ENCODE peak calls at places on chromosomes 2 and 18, in four cellular contexts. H is brain pericyte, I is activated T-cell treated with anti-CD3 and anti-CD28 coated beads for 1 hour, U is Caco-2. B is an unnamed sample.
A peak's percentile ranks its signal among the peaks of the same experiment; 100 is the strongest.

GRCh38 chr2:73993799-73994543 is 9.3 kb downstream of the TET3 start:
- DNase-seq in H (no peak), I (no peak), U (no peak), B (no peak)

GRCh38 chr2:70258532-70258875 is 567 bp downstream of the PCYOX1 start:
- DNase-seq in H (peak; percentile 61), I (peak; percentile 3), U (peak; percentile 59), B (peak; percentile 24)

GRCh38 chr18:13447621-13448020 is 229.1 kb downstream of the LDLRAD4 start:
- DNase-seq in H (no peak), I (no peak), U (no peak), B (no peak)

GRCh38 chr2:9820020-9820973 is 23.0 kb upstream of the TAF1B start:
- DNase-seq in H (no peak), I (no peak), U (no peak), B (no peak)

GRCh38 chr2:186426153-186427016 is 59.7 kb upstream of the ZC3H15 start:
- DNase-seq in H (no peak), I (no peak), U (no peak), B (no peak)

GRCh38 chr2:37627715-37628114 is 43.7 kb downstream of the CDC42EP3 start:
- DNase-seq in H (no peak), I (no peak), U (no peak), B (no peak)

GRCh38 chr2:29417630-29418029 is 302.4 kb downstream of the CLIP4 start:
- DNase-seq in H (no peak), I (no peak), U (no peak), B (no peak)

GRCh38 chr2:161842751-161843433 is 218.7 kb downstream of the SLC4A10 start:
- DNase-seq in H (no peak), I (no peak), U (no peak), B (no peak)

GRCh38 chr2:98514879-98515570 is 70.4 kb downstream of the INPP4A start:
- DNase-seq in H (no peak), I (no peak), U (no peak), B (no peak)

GRCh38 chr18:23503967-23504352 is 649 bp downstream of the RMC1 start:
- DNase-seq in H (no peak), I (no peak), U (no peak), B (no peak)

GRCh38 chr2:59080465-59081181 is 839.5 kb upstream of the FANCL start:
- DNase-seq in H (no peak), I (no peak), U (no peak), B (no peak)

GRCh38 chr2:118893100-118893499 is 45.7 kb upstream of the EN1 start:
- DNase-seq in H (no peak), I (no peak), U (no peak), B (no peak)

GRCh38 chr18:58208207-58208944 is 164.3 kb downstream of the NEDD4L start:
- DNase-seq in H (no peak), I (no peak), U (no peak), B (no peak)

GRCh38 chr2:25078171-25079049 is 36.5 kb downstream of the EFR3B start:
- DNase-seq in H (peak; percentile 71), I (no peak), U (peak; percentile 56), B (peak; percentile 51)

GRCh38 chr2:232506713-232507112 is 13.5 kb upstream of the PRSS56 start:
- DNase-seq in H (no peak), I (no peak), U (no peak), B (no peak)

B was measured in smooth muscle cell of the brain vasculature.